ENCODE peak calls at places on chromosomes 13 and 19, in seven cellular contexts. V is transverse colon, T is esophagus muscularis mucosa, L is GM12878, F is suprapubic skin, I is HepG2, K is upper lobe of left lung. P is an unnamed sample.

GRCh38 chr13:32225494-32225931 is 89.7 kb downstream of the ZAR1L start:
- DNase-seq in V (no peak), T (peak), L (no peak), F (no peak), I (no peak), K (no peak), P (no peak)

GRCh38 chr19:42280761-42281174 is 11.7 kb downstream of the CIC start:
- DNase-seq in V (peak), T (no peak), L (no peak), F (peak), I (no peak), K (no peak), P (no peak)

GRCh38 chr19:1734328-1734966 is 18.9 kb upstream of the ONECUT3 start:
- DNase-seq in V (no peak), T (no peak), L (no peak), F (no peak), I (no peak), K (no peak), P (no peak)

GRCh38 chr13:40084934-40085333 is 429.5 kb downstream of the COG6 start:
- DNase-seq in V (no peak), T (no peak), L (no peak), F (no peak), I (no peak), K (no peak), P (no peak)

GRCh38 chr13:113110048-113110851 is 4.7 kb downstream of the F7 start:
- DNase-seq in V (no peak), T (no peak), L (no peak), F (peak), I (no peak), K (no peak), P (no peak)

GRCh38 chr19:49976496-49976895 is 15.5 kb upstream of the SIGLEC11 start:
- DNase-seq in V (no peak), T (no peak), L (no peak), F (no peak), I (no peak), K (no peak), P (no peak)

GRCh38 chr13:43805071-43805468 is 18.3 kb upstream of the ENOX1 start:
- DNase-seq in V (no peak), T (no peak), L (no peak), F (no peak), I (peak), K (no peak), P (no peak)

GRCh38 chr13:99199541-99200432 is 867 bp upstream of the UBAC2 start:
- DNase-seq in V (no peak), T (peak), L (no peak), F (no peak), I (no peak), K (peak), P (no peak)

GRCh38 chr13:97921146-97921776 is 32.2 kb upstream of the IPO5 start:
- DNase-seq in V (no peak), T (no peak), L (no peak), F (no peak), I (no peak), K (no peak), P (no peak)

GRCh38 chr13:23599083-23599925 is 29.1 kb downstream of the TNFRSF19 start:
- DNase-seq in V (no peak), T (no peak), L (no peak), F (no peak), I (peak), K (no peak), P (no peak)

GRCh38 chr13:31064636-31065035 is 97.1 kb downstream of the HSPH1 start:
- DNase-seq in V (no peak), T (no peak), L (no peak), F (no peak), I (no peak), K (no peak), P (no peak)

GRCh38 chr13:26482451-26483197 is 74.9 kb upstream of the WASF3 start:
- DNase-seq in V (peak), T (no peak), L (peak), F (no peak), I (peak), K (peak), P (peak)

GRCh38 chr19:45564131-45564780 is 20.3 kb downstream of the OPA3 start:
- DNase-seq in V (no peak), T (no peak), L (no peak), F (no peak), I (no peak), K (no peak), P (no peak)

GRCh38 chr13:98480915-98481510 is 95.9 kb downstream of the STK24 start:
- DNase-seq in V (peak), T (no peak), L (no peak), F (peak), I (no peak), K (no peak), P (no peak)

GRCh38 chr13:36001561-36001960 is 129.6 kb downstream of the DCLK1 start:
- DNase-seq in V (no peak), T (no peak), L (no peak), F (no peak), I (no peak), K (no peak), P (no peak)

GRCh38 chr19:53660584-53660983 is 28.8 kb downstream of the DPRX start:
- DNase-seq in V (no peak), T (no peak), L (no peak), F (no peak), I (no peak), K (no peak), P (no peak)

GRCh38 chr19:16764793-16765433 is 45.3 kb downstream of the NWD1 start:
- DNase-seq in V (no peak), T (no peak), L (no peak), F (no peak), I (no peak), K (no peak), P (no peak)

GRCh38 chr19:41261474-41262190 is 2.5 kb upstream of the HNRNPUL1 start:
- DNase-seq in V (no peak), T (no peak), L (no peak), F (no peak), I (no peak), K (no peak), P (no peak)

GRCh38 chr19:41263042-41263849 is 926 bp upstream of the HNRNPUL1 start:
- DNase-seq in V (peak), T (peak), L (peak), F (peak), I (peak), K (peak), P (peak)

GRCh38 chr19:41265376-41266153 is 1.4 kb downstream of the HNRNPUL1 start:
- DNase-seq in V (peak), T (no peak), L (no peak), F (no peak), I (peak), K (peak), P (peak)

GRCh38 chr19:41264581-41265375 is 606 bp downstream of the HNRNPUL1 start:
- DNase-seq in V (peak), T (no peak), L (no peak), F (peak), I (peak), K (peak), P (peak)

DNA sequence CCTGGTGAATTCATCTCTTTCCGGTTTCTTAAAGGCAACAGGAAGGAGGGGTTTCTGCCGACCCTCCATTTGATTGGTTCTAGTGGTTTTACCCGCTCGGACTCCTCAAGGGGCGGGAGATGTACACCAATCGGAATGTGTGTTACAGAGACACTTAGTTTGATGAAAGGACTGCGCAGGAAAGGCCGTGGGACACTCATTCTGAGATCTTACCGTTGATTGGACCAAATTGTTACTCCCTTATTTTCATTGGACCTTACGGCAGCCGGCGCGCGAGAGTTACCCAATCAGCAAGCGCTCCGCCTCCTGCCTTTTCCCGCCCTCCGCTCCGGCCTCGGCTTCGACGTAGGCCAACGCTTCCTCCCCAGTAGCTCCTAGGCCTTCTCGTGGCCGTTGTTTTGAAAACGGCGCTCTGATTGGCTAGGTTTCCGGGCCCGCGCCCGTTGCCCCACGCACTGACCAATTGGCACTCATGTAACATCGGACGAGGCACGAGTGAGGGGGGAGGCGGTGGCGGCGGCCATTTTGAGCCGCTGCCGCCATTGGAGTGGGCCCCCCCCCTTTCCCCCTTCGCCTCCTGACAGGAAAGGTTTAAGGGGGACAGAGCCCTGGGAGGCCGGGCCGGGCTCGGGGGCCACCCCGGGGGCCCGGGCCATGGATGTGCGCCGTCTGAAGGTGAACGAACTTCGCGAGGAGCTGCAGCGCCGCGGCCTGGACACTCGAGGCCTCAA is at the start of gene HNRNPUL1:
- DNase-seq in V (peak), T (peak), L (peak), F (peak), I (peak), K (peak), P (peak)
- TF ChIP-seq EP300 in V (no peak), T (no peak), L (no peak), F (no peak), I (no peak), K (no peak), P (no peak)

GRCh38 chr13:60583196-60583908 is 186.3 kb downstream of the TDRD3 start:
- DNase-seq in V (no peak), T (no peak), L (no peak), F (no peak), I (peak), K (no peak), P (no peak)
- TF ChIP-seq POLR2AphosphoS5 in V (no peak), T (no peak), L (no peak), F (no peak), I (no peak), K (no peak), P (no peak)

GRCh38 chr13:111630411-111630810 is 310.0 kb downstream of the TEX29 start:
- DNase-seq in V (no peak), T (no peak), L (no peak), F (no peak), I (no peak), K (no peak), P (no peak)

GRCh38 chr13:111629457-111629856 is 309.0 kb downstream of the TEX29 start:
- DNase-seq in V (no peak), T (no peak), L (no peak), F (no peak), I (no peak), K (no peak), P (no peak)

GRCh38 chr13:111627596-111627995 is 307.2 kb downstream of the TEX29 start:
- DNase-seq in V (no peak), T (no peak), L (no peak), F (no peak), I (no peak), K (no peak), P (no peak)

GRCh38 chr13:111629933-111630332 is 309.5 kb downstream of the TEX29 start:
- DNase-seq in V (no peak), T (no peak), L (no peak), F (no peak), I (no peak), K (no peak), P (no peak)

GRCh38 chr13:111629016-111629415 is 308.6 kb downstream of the TEX29 start:
- DNase-seq in V (no peak), T (no peak), L (no peak), F (no peak), I (no peak), K (no peak), P (no peak)
- TF ChIP-seq POLR2A in V (no peak), T (no peak), L (no peak), F (no peak), I (no peak), K (no peak), P (no peak)

GRCh38 chr13:51684076-51684475 is 99.8 kb downstream of the WDFY2 start:
- DNase-seq in V (no peak), T (no peak), L (no peak), F (no peak), I (no peak), K (no peak), P (no peak)

GRCh38 chr13:51683537-51684050 is 99.3 kb downstream of the WDFY2 start:
- DNase-seq in V (no peak), T (no peak), L (no peak), F (no peak), I (no peak), K (no peak), P (no peak)

GRCh38 chr13:51689597-51689996 is 105.3 kb downstream of the WDFY2 start:
- DNase-seq in V (no peak), T (no peak), L (no peak), F (no peak), I (peak), K (no peak), P (no peak)

GRCh38 chr13:51688937-51689336 is 104.7 kb downstream of the WDFY2 start:
- DNase-seq in V (no peak), T (no peak), L (no peak), F (no peak), I (no peak), K (no peak), P (no peak)

GRCh38 chr13:51687928-51688714 is 103.9 kb downstream of the WDFY2 start:
- DNase-seq in V (no peak), T (no peak), L (no peak), F (no peak), I (peak), K (no peak), P (no peak)
- TF ChIP-seq EP300 in V (no peak), T (no peak), L (no peak), F (no peak), I (no peak), K (no peak), P (no peak)

GRCh38 chr19:5692785-5693194 is 2.7 kb downstream of the RPL36 start:
- DNase-seq in V (no peak), T (no peak), L (no peak), F (no peak), I (no peak), K (no peak), P (no peak)
- TF ChIP-seq POLR2AphosphoS5 in V (no peak), T (no peak), L (no peak), F (no peak), I (no peak), K (no peak), P (no peak)

P was measured in stomach.